ENCODE peak calls at places on chromosomes 5 and 9, in eight cellular contexts. One of them, this sample, is unnamed.
A peak's percentile ranks its signal among the peaks of the same experiment; 100 is the strongest.

GRCh38 chr9:133140174-133140505 is 19.1 kb upstream of the RALGDS start:
- DNase-seq in skeletal muscle cell: no peak
- DNase-seq in KBM-7: no peak
- DNase-seq in tibial artery: no peak
- DNase-seq in EL: no peak
- DNase-seq in activated CD8-positive, alpha-beta memory T cell treated with anti-CD3 and anti-CD28 coated beads for 48 hours: no peak
- DNase-seq in A549: no peak
- DNase-seq in astrocyte of the spinal cord: no peak
- DNase-seq in this sample: no peak

GRCh38 chr9:81871695-81872094 is 56.5 kb upstream of the SPATA31D4 start:
- DNase-seq in skeletal muscle cell: peak; percentile 27
- DNase-seq in KBM-7: no peak
- DNase-seq in tibial artery: no peak
- DNase-seq in EL: peak; percentile 80
- DNase-seq in activated CD8-positive, alpha-beta memory T cell treated with anti-CD3 and anti-CD28 coated beads for 48 hours: no peak
- DNase-seq in A549: peak; percentile 38
- DNase-seq in astrocyte of the spinal cord: peak; percentile 71
- DNase-seq in this sample: no peak

GRCh38 chr5:58021476-58021875 is 438.4 kb downstream of the PLK2 start:
- DNase-seq in skeletal muscle cell: no peak
- DNase-seq in KBM-7: no peak
- DNase-seq in tibial artery: no peak
- DNase-seq in EL: no peak
- DNase-seq in activated CD8-positive, alpha-beta memory T cell treated with anti-CD3 and anti-CD28 coated beads for 48 hours: no peak
- DNase-seq in A549: no peak
- DNase-seq in astrocyte of the spinal cord: no peak
- DNase-seq in this sample: no peak

GRCh38 chr9:132585954-132586829 is 3.8 kb downstream of the BARHL1 start:
- DNase-seq in skeletal muscle cell: no peak
- DNase-seq in KBM-7: peak; percentile 53
- DNase-seq in tibial artery: no peak
- DNase-seq in EL: no peak
- DNase-seq in activated CD8-positive, alpha-beta memory T cell treated with anti-CD3 and anti-CD28 coated beads for 48 hours: no peak
- DNase-seq in A549: no peak
- DNase-seq in astrocyte of the spinal cord: no peak
- DNase-seq in this sample: no peak

GRCh38 chr5:172113036-172113435 is 75.0 kb downstream of the STK10 start:
- DNase-seq in skeletal muscle cell: no peak
- DNase-seq in KBM-7: peak; percentile 88
- DNase-seq in tibial artery: no peak
- DNase-seq in EL: no peak
- DNase-seq in activated CD8-positive, alpha-beta memory T cell treated with anti-CD3 and anti-CD28 coated beads for 48 hours: peak; percentile 46
- DNase-seq in A549: no peak
- DNase-seq in astrocyte of the spinal cord: peak; percentile 90
- DNase-seq in this sample: no peak

GRCh38 chr9:136928591-136928990 is 15.9 kb downstream of the FBXW5 start:
- DNase-seq in skeletal muscle cell: no peak
- DNase-seq in KBM-7: no peak
- DNase-seq in tibial artery: peak; percentile 41
- DNase-seq in EL: no peak
- DNase-seq in activated CD8-positive, alpha-beta memory T cell treated with anti-CD3 and anti-CD28 coated beads for 48 hours: no peak
- DNase-seq in A549: no peak
- DNase-seq in astrocyte of the spinal cord: no peak
- DNase-seq in this sample: no peak

GRCh38 chr9:136105398-136106135 is 10.5 kb upstream of the NACC2 start:
- DNase-seq in skeletal muscle cell: no peak
- DNase-seq in KBM-7: peak; percentile 69
- DNase-seq in tibial artery: peak; percentile 56
- DNase-seq in EL: peak; percentile 48
- DNase-seq in activated CD8-positive, alpha-beta memory T cell treated with anti-CD3 and anti-CD28 coated beads for 48 hours: no peak
- DNase-seq in A549: no peak
- DNase-seq in astrocyte of the spinal cord: peak; percentile 28
- DNase-seq in this sample: no peak

GRCh38 chr5:105462377-105462776 is 1899.8 kb upstream of the NUDT12 start:
- DNase-seq in skeletal muscle cell: no peak
- DNase-seq in KBM-7: no peak
- DNase-seq in tibial artery: no peak
- DNase-seq in EL: no peak
- DNase-seq in activated CD8-positive, alpha-beta memory T cell treated with anti-CD3 and anti-CD28 coated beads for 48 hours: no peak
- DNase-seq in A549: no peak
- DNase-seq in astrocyte of the spinal cord: no peak
- DNase-seq in this sample: no peak

GRCh38 chr5:107505763-107506534 is 164.8 kb downstream of the EFNA5 start:
- DNase-seq in skeletal muscle cell: no peak
- DNase-seq in KBM-7: no peak
- DNase-seq in tibial artery: no peak
- DNase-seq in EL: no peak
- DNase-seq in activated CD8-positive, alpha-beta memory T cell treated with anti-CD3 and anti-CD28 coated beads for 48 hours: no peak
- DNase-seq in A549: no peak
- DNase-seq in astrocyte of the spinal cord: no peak
- DNase-seq in this sample: no peak

GRCh38 chr9:112091805-112092204 is 83.3 kb downstream of the SUSD1 start:
- DNase-seq in skeletal muscle cell: no peak
- DNase-seq in KBM-7: no peak
- DNase-seq in tibial artery: no peak
- DNase-seq in EL: peak; percentile 10
- DNase-seq in activated CD8-positive, alpha-beta memory T cell treated with anti-CD3 and anti-CD28 coated beads for 48 hours: no peak
- DNase-seq in A549: no peak
- DNase-seq in astrocyte of the spinal cord: peak; percentile 19
- DNase-seq in this sample: no peak

GRCh38 chr5:73318308-73318719 is 130.3 kb downstream of the FOXD1 start:
- DNase-seq in skeletal muscle cell: no peak
- DNase-seq in KBM-7: no peak
- DNase-seq in tibial artery: no peak
- DNase-seq in EL: peak; percentile 47
- DNase-seq in activated CD8-positive, alpha-beta memory T cell treated with anti-CD3 and anti-CD28 coated beads for 48 hours: no peak
- DNase-seq in A549: no peak
- DNase-seq in astrocyte of the spinal cord: peak; percentile 61
- DNase-seq in this sample: no peak

GRCh38 chr9:92716557-92716956 is 46.6 kb upstream of the IPPK start:
- DNase-seq in skeletal muscle cell: no peak
- DNase-seq in KBM-7: peak; percentile 69
- DNase-seq in tibial artery: peak; percentile 50
- DNase-seq in EL: peak; percentile 26
- DNase-seq in activated CD8-positive, alpha-beta memory T cell treated with anti-CD3 and anti-CD28 coated beads for 48 hours: peak; percentile 44
- DNase-seq in A549: peak; percentile 73
- DNase-seq in astrocyte of the spinal cord: peak; percentile 29
- DNase-seq in this sample: no peak

GRCh38 chr9:136407911-136408310 is 2.5 kb downstream of the ENTR1 start:
- DNase-seq in skeletal muscle cell: no peak
- DNase-seq in KBM-7: no peak
- DNase-seq in tibial artery: no peak
- DNase-seq in EL: no peak
- DNase-seq in activated CD8-positive, alpha-beta memory T cell treated with anti-CD3 and anti-CD28 coated beads for 48 hours: no peak
- DNase-seq in A549: no peak
- DNase-seq in astrocyte of the spinal cord: no peak
- DNase-seq in this sample: no peak

GRCh38 chr9:97487107-97487506 is 14.4 kb upstream of the TMOD1 start:
- DNase-seq in skeletal muscle cell: no peak
- DNase-seq in KBM-7: no peak
- DNase-seq in tibial artery: no peak
- DNase-seq in EL: peak; percentile 30
- DNase-seq in activated CD8-positive, alpha-beta memory T cell treated with anti-CD3 and anti-CD28 coated beads for 48 hours: no peak
- DNase-seq in A549: no peak
- DNase-seq in astrocyte of the spinal cord: no peak
- DNase-seq in this sample: no peak

GRCh38 chr5:963673-964531 is 44.7 kb upstream of the NKD2 start:
- DNase-seq in skeletal muscle cell: peak; percentile 41
- DNase-seq in KBM-7: peak; percentile 45
- DNase-seq in tibial artery: no peak
- DNase-seq in EL: no peak
- DNase-seq in activated CD8-positive, alpha-beta memory T cell treated with anti-CD3 and anti-CD28 coated beads for 48 hours: peak; percentile 38
- DNase-seq in A549: no peak
- DNase-seq in astrocyte of the spinal cord: no peak
- DNase-seq in this sample: no peak

GRCh38 chr9:92947268-92948031 is at the start of gene FGD3:
- DNase-seq in skeletal muscle cell: no peak
- DNase-seq in KBM-7: peak; percentile 18
- DNase-seq in tibial artery: no peak
- DNase-seq in EL: peak; percentile 25
- DNase-seq in activated CD8-positive, alpha-beta memory T cell treated with anti-CD3 and anti-CD28 coated beads for 48 hours: no peak
- DNase-seq in A549: peak; percentile 37
- DNase-seq in astrocyte of the spinal cord: no peak
- DNase-seq in this sample: no peak

GRCh38 chr9:128724744-128725211 is 851 bp upstream of the ZDHHC12 start:
- DNase-seq in skeletal muscle cell: no peak
- DNase-seq in KBM-7: peak; percentile 95
- DNase-seq in tibial artery: peak; percentile 63
- DNase-seq in EL: peak; percentile 89
- DNase-seq in activated CD8-positive, alpha-beta memory T cell treated with anti-CD3 and anti-CD28 coated beads for 48 hours: no peak
- DNase-seq in A549: peak; percentile 91
- DNase-seq in astrocyte of the spinal cord: peak; percentile 70
- DNase-seq in this sample: peak; percentile 86

This sample was measured in putamen.